ENCODE peak calls at places on chromosomes 4 and X, in six cellular contexts. O is AG10803; C is activated effector memory CD4-positive, alpha-beta T cell treated with anti-CD3 and anti-CD28 coated beads, Interleukin-2, amount 50 U/mL, for 16 hours; N is stimulated activated naive CD8-positive, alpha-beta T cell treated with anti-CD3 and anti-CD28 coated beads, Interleukin-15, Interleukin-2, amounts not matched to agents 100 U/mL and 50 U/mL, for 24 hours; I is CD8-positive, alpha-beta memory T cell; Y is HT-29. A is an unnamed sample.

GRCh38 chr4:80134936-80135701 is 62.1 kb upstream of the ANTXR2 start:
- DNase-seq in O (no peak), N (no peak), Y (peak; percentile 47), I (no peak), C (no peak), A (no peak)

GRCh38 chr4:1720163-1720983 is 750 bp downstream of the TMEM129 start:
- DNase-seq in Y (no peak), C (peak; percentile 82), O (peak; percentile 49), I (peak; percentile 51), N (peak; percentile 63), A (no peak)

GRCh38 chrX:68938244-68939004 is 109.6 kb downstream of the EFNB1 start:
- DNase-seq in O (peak; percentile 78), C (no peak), I (no peak), N (no peak), Y (no peak), A (no peak)

GRCh38 chr4:84582988-84583870 is at the start of gene CDS1:
- DNase-seq in O (no peak), Y (peak; percentile 69), I (no peak), N (peak; percentile 18), C (no peak), A (no peak)

GRCh38 chr4:121070696-121071639 is 1.4 kb downstream of the NDNF start:
- DNase-seq in N (peak; percentile 33), O (peak; percentile 58), Y (peak; percentile 22), C (peak; percentile 63), I (peak; percentile 18), A (no peak)

GRCh38 chrX:34300871-34301270 is 168.8 kb upstream of the FAM47A start:
- DNase-seq in I (no peak), Y (peak; percentile 49), C (no peak), O (peak; percentile 2), N (peak; percentile 3), A (no peak)

GRCh38 chr4:6393066-6393465 is 79.3 kb downstream of the PPP2R2C start:
- DNase-seq in O (no peak), Y (no peak), N (no peak), I (no peak), C (no peak), A (no peak)

GRCh38 chr4:86876894-86877685 is 15.1 kb downstream of the C4orf36 start:
- DNase-seq in Y (no peak), N (no peak), C (no peak), I (no peak), O (peak; percentile 48), A (no peak)

GRCh38 chr4:111961806-111962205 is 183.4 kb upstream of the FAM241A start:
- DNase-seq in C (no peak), I (no peak), O (peak; percentile 42), N (no peak), Y (no peak), A (no peak)

GRCh38 chr4:42633605-42634388 is 23.1 kb downstream of the ATP8A1 start:
- DNase-seq in Y (no peak), C (no peak), O (no peak), N (no peak), I (no peak), A (no peak)

GRCh38 chr4:182306792-182307507 is 63.7 kb downstream of the TENM3 start:
- DNase-seq in C (no peak), Y (peak; percentile 9), O (peak; percentile 36), N (no peak), I (no peak), A (no peak)

GRCh38 chr4:143156853-143157252 is 27.9 kb upstream of the USP38 start:
- DNase-seq in N (no peak), Y (no peak), O (no peak), I (no peak), C (no peak), A (no peak)

GRCh38 chr4:66252291-66252690 is 582.0 kb upstream of the EPHA5 start:
- DNase-seq in Y (peak; percentile 25), N (no peak), C (no peak), O (no peak), I (no peak), A (no peak)

GRCh38 chr4:3232871-3233271 is 16.1 kb upstream of the MSANTD1 start:
- DNase-seq in N (no peak), Y (no peak), O (no peak), C (no peak), I (no peak), A (no peak)

GRCh38 chr4:37392540-37393255 is 148.2 kb downstream of the NWD2 start:
- DNase-seq in I (no peak), Y (no peak), C (no peak), N (no peak), O (no peak), A (no peak)

GRCh38 chrX:47877327-47877726 is 40.6 kb downstream of the ZNF81 start:
- DNase-seq in N (no peak), O (no peak), I (no peak), C (no peak), Y (no peak), A (no peak)

GRCh38 chr4:174365018-174365587 is 81.4 kb downstream of the CEP44 start:
- DNase-seq in C (no peak), Y (peak; percentile 57), N (peak; percentile 6), O (peak; percentile 53), I (peak; percentile 11), A (no peak)

GRCh38 chrX:113929004-113929403 is 654.9 kb upstream of the HTR2C start:
- DNase-seq in C (no peak), N (no peak), O (peak; percentile 1), Y (peak; percentile 74), I (no peak), A (no peak)

GRCh38 chrX:130772313-130773140 is 130.5 kb downstream of the ENOX2 start:
- DNase-seq in I (no peak), Y (peak; percentile 13), C (no peak), O (peak; percentile 65), N (no peak), A (no peak)

GRCh38 chrX:20046270-20046669 is 55.4 kb upstream of the BCLAF3 start:
- DNase-seq in O (no peak), Y (no peak), I (no peak), C (no peak), N (no peak), A (no peak)

GRCh38 chrX:20217906-20218305 is 48.8 kb downstream of the RPS6KA3 start:
- DNase-seq in I (no peak), O (no peak), Y (peak; percentile 5), C (no peak), N (no peak), A (no peak)

GRCh38 chr4:5137927-5138326 is 86.6 kb downstream of the STK32B start:
- DNase-seq in O (peak; percentile 75), N (no peak), Y (no peak), I (no peak), C (no peak), A (no peak)

GRCh38 chrX:13717697-13718483 is 16.5 kb downstream of the TRAPPC2 start:
- DNase-seq in C (no peak), Y (no peak), I (no peak), O (peak; percentile 78), N (no peak), A (no peak)

GRCh38 chrX:5870238-5870637 is 358.4 kb downstream of the NLGN4X start:
- DNase-seq in I (no peak), N (no peak), O (peak; percentile 16), C (no peak), Y (no peak), A (no peak)

GRCh38 chr4:113769744-113770143 is 8.2 kb upstream of the CAMK2D start:
- DNase-seq in N (no peak), Y (no peak), C (no peak), I (no peak), O (no peak), A (no peak)

GRCh38 chr4:16206848-16207247 is 19.4 kb downstream of the TAPT1 start:
- DNase-seq in C (no peak), Y (no peak), N (peak; percentile 37), I (no peak), O (peak; percentile 42), A (no peak)

GRCh38 chrX:10415704-10416001 is 204.7 kb downstream of the MID1 start:
- DNase-seq in C (no peak), Y (no peak), N (no peak), O (peak; percentile 55), I (no peak), A (no peak)

GRCh38 chr4:150256841-150257273 is 178.6 kb downstream of the DCLK2 start:
- DNase-seq in Y (peak; percentile 66), I (no peak), N (no peak), O (no peak), C (no peak), A (no peak)

GRCh38 chr4:2260336-2261109 is 1.4 kb downstream of the MXD4 start:
- DNase-seq in I (no peak), C (peak; percentile 65), N (no peak), O (no peak), Y (no peak), A (peak; percentile 90)

GRCh38 chrX:63530654-63531053 is 179.5 kb upstream of the SPIN4 start:
- DNase-seq in Y (no peak), I (no peak), C (no peak), N (no peak), O (no peak), A (no peak)

GRCh38 chr4:52059372-52059771 is 8.3 kb downstream of the SPATA18 start:
- DNase-seq in Y (peak; percentile 85), I (no peak), O (peak; percentile 75), C (no peak), N (no peak), A (no peak)

GRCh38 chrX:1093112-1093511 is 119.3 kb downstream of the CRLF2 start:
- DNase-seq in C (peak; percentile 73), I (peak; percentile 46), Y (no peak), O (no peak), N (peak; percentile 45), A (no peak)

GRCh38 chr4:47642985-47643745 is 158.1 kb downstream of the ATP10D start:
- DNase-seq in N (no peak), C (no peak), O (peak; percentile 83), Y (no peak), I (no peak), A (no peak)

GRCh38 chr4:159451006-159451405 is 348.1 kb downstream of the RAPGEF2 start:
- DNase-seq in N (no peak), C (no peak), Y (no peak), O (no peak), I (no peak), A (no peak)

GRCh38 chr4:47213971-47214370 is 182.6 kb downstream of the GABRB1 start:
- DNase-seq in Y (no peak), O (peak; percentile 53), N (no peak), C (no peak), I (no peak), A (no peak)

A was measured in mesenteric fat pad.